ENCODE peak calls at places on chromosomes 5 and 9, in eight cellular contexts. One of them, this sample, is unnamed.
A peak's percentile ranks its signal among the peaks of the same experiment; 100 is the strongest.

GRCh38 chr5:157468293-157468965 is 8.4 kb downstream of the NIPAL4 start:
- DNase-seq in breast epithelium: no peak
- DNase-seq in CD4-positive, alpha-beta memory T cell: no peak
- DNase-seq in endodermal cell: no peak
- DNase-seq in IMR-90: no peak
- DNase-seq in CD8-positive, alpha-beta T cell: no peak
- DNase-seq in OCI-LY7: no peak
- DNase-seq in mesenchymal stem cell: no peak
- DNase-seq in this sample: no peak

GRCh38 chr9:136640176-136641086 is 22.3 kb upstream of the EGFL7 start:
- DNase-seq in OCI-LY7: no peak
- DNase-seq in CD4-positive, alpha-beta memory T cell: no peak
- DNase-seq in CD8-positive, alpha-beta T cell: no peak
- DNase-seq in breast epithelium: no peak
- DNase-seq in mesenchymal stem cell: no peak
- DNase-seq in endodermal cell: no peak
- DNase-seq in IMR-90: no peak
- DNase-seq in this sample: no peak

GRCh38 chr9:38082456-38083287 is 13.6 kb upstream of the SHB start:
- DNase-seq in CD4-positive, alpha-beta memory T cell: no peak
- DNase-seq in breast epithelium: no peak
- DNase-seq in endodermal cell: peak; percentile 50
- DNase-seq in OCI-LY7: no peak
- DNase-seq in CD8-positive, alpha-beta T cell: no peak
- DNase-seq in IMR-90: no peak
- DNase-seq in mesenchymal stem cell: no peak
- DNase-seq in this sample: no peak

GRCh38 chr9:86141843-86142242 is 42.5 kb upstream of the GOLM1 start:
- DNase-seq in CD4-positive, alpha-beta memory T cell: no peak
- DNase-seq in mesenchymal stem cell: no peak
- DNase-seq in CD8-positive, alpha-beta T cell: no peak
- DNase-seq in endodermal cell: no peak
- DNase-seq in OCI-LY7: no peak
- DNase-seq in IMR-90: no peak
- DNase-seq in breast epithelium: no peak
- DNase-seq in this sample: no peak

GRCh38 chr9:38066907-38067610 is 2.0 kb downstream of the SHB start:
- DNase-seq in IMR-90: no peak
- DNase-seq in CD8-positive, alpha-beta T cell: no peak
- DNase-seq in endodermal cell: peak; percentile 78
- DNase-seq in OCI-LY7: no peak
- DNase-seq in breast epithelium: peak; percentile 55
- DNase-seq in CD4-positive, alpha-beta memory T cell: peak; percentile 9
- DNase-seq in mesenchymal stem cell: no peak
- DNase-seq in this sample: no peak

GRCh38 chr9:71830929-71831328 is 62.6 kb upstream of the CEMIP2 start:
- DNase-seq in mesenchymal stem cell: no peak
- DNase-seq in breast epithelium: no peak
- DNase-seq in CD8-positive, alpha-beta T cell: no peak
- DNase-seq in IMR-90: no peak
- DNase-seq in OCI-LY7: no peak
- DNase-seq in endodermal cell: no peak
- DNase-seq in CD4-positive, alpha-beta memory T cell: no peak
- DNase-seq in this sample: no peak

GRCh38 chr9:136618578-136619547 is 43.9 kb upstream of the EGFL7 start:
- DNase-seq in mesenchymal stem cell: no peak
- DNase-seq in CD8-positive, alpha-beta T cell: no peak
- DNase-seq in breast epithelium: no peak
- DNase-seq in IMR-90: no peak
- DNase-seq in endodermal cell: no peak
- DNase-seq in OCI-LY7: peak; percentile 63
- DNase-seq in CD4-positive, alpha-beta memory T cell: no peak
- DNase-seq in this sample: no peak

GRCh38 chr5:96081276-96081858 is 119.7 kb upstream of the ELL2 start:
- DNase-seq in CD8-positive, alpha-beta T cell: no peak
- DNase-seq in breast epithelium: no peak
- DNase-seq in endodermal cell: no peak
- DNase-seq in OCI-LY7: no peak
- DNase-seq in CD4-positive, alpha-beta memory T cell: no peak
- DNase-seq in IMR-90: peak; percentile 34
- DNase-seq in mesenchymal stem cell: peak; percentile 28
- DNase-seq in this sample: no peak

GRCh38 chr9:6802926-6803325 is 45.2 kb downstream of the KDM4C start:
- DNase-seq in CD4-positive, alpha-beta memory T cell: no peak
- DNase-seq in endodermal cell: no peak
- DNase-seq in breast epithelium: no peak
- DNase-seq in CD8-positive, alpha-beta T cell: no peak
- DNase-seq in IMR-90: no peak
- DNase-seq in OCI-LY7: no peak
- DNase-seq in mesenchymal stem cell: no peak
- DNase-seq in this sample: no peak

GRCh38 chr5:81879936-81880335 is 91.9 kb upstream of the ATG10 start:
- DNase-seq in OCI-LY7: no peak
- DNase-seq in CD8-positive, alpha-beta T cell: no peak
- DNase-seq in CD4-positive, alpha-beta memory T cell: no peak
- DNase-seq in endodermal cell: no peak
- DNase-seq in breast epithelium: no peak
- DNase-seq in IMR-90: no peak
- DNase-seq in mesenchymal stem cell: no peak
- DNase-seq in this sample: no peak

GRCh38 chr5:3222924-3223323 is 372.7 kb upstream of the IRX1 start:
- DNase-seq in breast epithelium: no peak
- DNase-seq in mesenchymal stem cell: no peak
- DNase-seq in endodermal cell: no peak
- DNase-seq in CD8-positive, alpha-beta T cell: no peak
- DNase-seq in IMR-90: no peak
- DNase-seq in OCI-LY7: no peak
- DNase-seq in CD4-positive, alpha-beta memory T cell: no peak
- DNase-seq in this sample: no peak

GRCh38 chr5:68653471-68653870 is 437.9 kb downstream of the PIK3R1 start:
- DNase-seq in endodermal cell: no peak
- DNase-seq in breast epithelium: no peak
- DNase-seq in CD4-positive, alpha-beta memory T cell: no peak
- DNase-seq in OCI-LY7: no peak
- DNase-seq in mesenchymal stem cell: no peak
- DNase-seq in IMR-90: no peak
- DNase-seq in CD8-positive, alpha-beta T cell: no peak
- DNase-seq in this sample: no peak

GRCh38 chr9:81634437-81634836 is 54.9 kb downstream of the TLE1 start:
- DNase-seq in endodermal cell: no peak
- DNase-seq in OCI-LY7: no peak
- DNase-seq in CD4-positive, alpha-beta memory T cell: no peak
- DNase-seq in breast epithelium: no peak
- DNase-seq in IMR-90: no peak
- DNase-seq in CD8-positive, alpha-beta T cell: no peak
- DNase-seq in mesenchymal stem cell: no peak
- DNase-seq in this sample: no peak

GRCh38 chr9:2621678-2622360 is at the start of gene VLDLR:
- DNase-seq in breast epithelium: peak; percentile 19
- DNase-seq in OCI-LY7: no peak
- DNase-seq in CD4-positive, alpha-beta memory T cell: peak; percentile 11
- DNase-seq in CD8-positive, alpha-beta T cell: no peak
- DNase-seq in mesenchymal stem cell: peak; percentile 20
- DNase-seq in endodermal cell: peak; percentile 87
- DNase-seq in IMR-90: peak; percentile 17
- DNase-seq in this sample: no peak

GRCh38 chr5:39337516-39337915 is 26.8 kb downstream of the C9 start:
- DNase-seq in OCI-LY7: no peak
- DNase-seq in IMR-90: no peak
- DNase-seq in mesenchymal stem cell: no peak
- DNase-seq in CD4-positive, alpha-beta memory T cell: no peak
- DNase-seq in CD8-positive, alpha-beta T cell: no peak
- DNase-seq in endodermal cell: no peak
- DNase-seq in breast epithelium: no peak
- DNase-seq in this sample: no peak

GRCh38 chr9:93126825-93127368 is 7.2 kb downstream of the NINJ1 start:
- DNase-seq in endodermal cell: peak; percentile 59
- DNase-seq in OCI-LY7: no peak
- DNase-seq in mesenchymal stem cell: peak; percentile 41
- DNase-seq in CD8-positive, alpha-beta T cell: no peak
- DNase-seq in breast epithelium: no peak
- DNase-seq in CD4-positive, alpha-beta memory T cell: no peak
- DNase-seq in IMR-90: no peak
- DNase-seq in this sample: peak; percentile 77

GRCh38 chr5:154209591-154210081 is 19.1 kb downstream of the GALNT10 start:
- DNase-seq in mesenchymal stem cell: no peak
- DNase-seq in endodermal cell: no peak
- DNase-seq in CD4-positive, alpha-beta memory T cell: no peak
- DNase-seq in IMR-90: no peak
- DNase-seq in OCI-LY7: no peak
- DNase-seq in breast epithelium: no peak
- DNase-seq in CD8-positive, alpha-beta T cell: no peak
- DNase-seq in this sample: no peak

GRCh38 chr9:90642570-90643539 is at the start of gene DIRAS2:
- DNase-seq in IMR-90: peak; percentile 43
- DNase-seq in endodermal cell: peak; percentile 89
- DNase-seq in CD4-positive, alpha-beta memory T cell: no peak
- DNase-seq in OCI-LY7: no peak
- DNase-seq in CD8-positive, alpha-beta T cell: no peak
- DNase-seq in breast epithelium: peak; percentile 38
- DNase-seq in mesenchymal stem cell: peak; percentile 71
- DNase-seq in this sample: no peak
- H3K4me3 ChIP-seq in IMR-90: peak within 1 kb of the TSS; percentile 43
- H3K4me3 ChIP-seq in endodermal cell: peak within 1 kb of the TSS; percentile 82
- H3K4me3 ChIP-seq in CD4-positive, alpha-beta memory T cell: no peak within 1 kb of the TSS
- H3K4me3 ChIP-seq in OCI-LY7: no peak within 1 kb of the TSS
- H3K4me3 ChIP-seq in CD8-positive, alpha-beta T cell: peak within 1 kb of the TSS; percentile 28
- H3K4me3 ChIP-seq in breast epithelium: peak within 1 kb of the TSS; percentile 56
- H3K4me3 ChIP-seq in mesenchymal stem cell: peak within 1 kb of the TSS; percentile 79
- H3K4me3 ChIP-seq in this sample: peak within 1 kb of the TSS; percentile 55

GRCh38 chr5:33195431-33196128 is 245.2 kb upstream of the TARS1 start:
- DNase-seq in IMR-90: peak; percentile 63
- DNase-seq in CD4-positive, alpha-beta memory T cell: no peak
- DNase-seq in breast epithelium: no peak
- DNase-seq in CD8-positive, alpha-beta T cell: no peak
- DNase-seq in mesenchymal stem cell: no peak
- DNase-seq in OCI-LY7: no peak
- DNase-seq in endodermal cell: no peak
- DNase-seq in this sample: no peak
- H3K4me3 ChIP-seq in IMR-90: no peak overlapping the region
- H3K4me3 ChIP-seq in CD4-positive, alpha-beta memory T cell: no peak overlapping the region
- H3K4me3 ChIP-seq in breast epithelium: no peak overlapping the region
- H3K4me3 ChIP-seq in CD8-positive, alpha-beta T cell: no peak overlapping the region
- H3K4me3 ChIP-seq in mesenchymal stem cell: no peak overlapping the region
- H3K4me3 ChIP-seq in OCI-LY7: no peak overlapping the region
- H3K4me3 ChIP-seq in endodermal cell: no peak overlapping the region
- H3K4me3 ChIP-seq in this sample: no peak overlapping the region

GRCh38 chr5:88888799-88889164 is 5.8 kb upstream of the MEF2C start:
- DNase-seq in OCI-LY7: no peak
- DNase-seq in mesenchymal stem cell: no peak
- DNase-seq in IMR-90: no peak
- DNase-seq in CD8-positive, alpha-beta T cell: no peak
- DNase-seq in endodermal cell: no peak
- DNase-seq in CD4-positive, alpha-beta memory T cell: no peak
- DNase-seq in breast epithelium: no peak
- DNase-seq in this sample: no peak
- H3K4me3 ChIP-seq in OCI-LY7: peak overlapping the region; percentile 57
- H3K4me3 ChIP-seq in mesenchymal stem cell: peak overlapping the region; percentile 66
- H3K4me3 ChIP-seq in IMR-90: no peak overlapping the region
- H3K4me3 ChIP-seq in CD8-positive, alpha-beta T cell: no peak overlapping the region
- H3K4me3 ChIP-seq in endodermal cell: peak overlapping the region; percentile 77
- H3K4me3 ChIP-seq in CD4-positive, alpha-beta memory T cell: no peak overlapping the region
- H3K4me3 ChIP-seq in breast epithelium: peak overlapping the region; percentile 72
- H3K4me3 ChIP-seq in this sample: peak overlapping the region; percentile 54

GRCh38 chr5:135490245-135491037 is 38.3 kb upstream of the TIFAB start:
- DNase-seq in CD8-positive, alpha-beta T cell: no peak
- DNase-seq in OCI-LY7: no peak
- DNase-seq in IMR-90: no peak
- DNase-seq in CD4-positive, alpha-beta memory T cell: no peak
- DNase-seq in endodermal cell: peak; percentile 79
- DNase-seq in breast epithelium: no peak
- DNase-seq in mesenchymal stem cell: no peak
- DNase-seq in this sample: no peak
- H3K4me3 ChIP-seq in CD8-positive, alpha-beta T cell: no peak overlapping the region
- H3K4me3 ChIP-seq in OCI-LY7: no peak overlapping the region
- H3K4me3 ChIP-seq in IMR-90: no peak overlapping the region
- H3K4me3 ChIP-seq in CD4-positive, alpha-beta memory T cell: no peak overlapping the region
- H3K4me3 ChIP-seq in endodermal cell: peak overlapping the region; percentile 73
- H3K4me3 ChIP-seq in breast epithelium: peak overlapping the region; percentile 61
- H3K4me3 ChIP-seq in mesenchymal stem cell: no peak overlapping the region
- H3K4me3 ChIP-seq in this sample: peak overlapping the region; percentile 46

GRCh38 chr5:10563940-10564837 is at the start of gene ANKRD33B:
- DNase-seq in CD8-positive, alpha-beta T cell: peak; percentile 52
- DNase-seq in IMR-90: peak; percentile 63
- DNase-seq in mesenchymal stem cell: peak; percentile 71
- DNase-seq in OCI-LY7: peak; percentile 91
- DNase-seq in endodermal cell: peak; percentile 93
- DNase-seq in CD4-positive, alpha-beta memory T cell: peak; percentile 77
- DNase-seq in breast epithelium: no peak
- DNase-seq in this sample: peak; percentile 80
- H3K4me3 ChIP-seq in CD8-positive, alpha-beta T cell: peak within 1 kb of the TSS; percentile 70
- H3K4me3 ChIP-seq in IMR-90: peak within 1 kb of the TSS; percentile 99
- H3K4me3 ChIP-seq in mesenchymal stem cell: peak within 1 kb of the TSS; percentile 86
- H3K4me3 ChIP-seq in OCI-LY7: peak within 1 kb of the TSS; percentile 78
- H3K4me3 ChIP-seq in endodermal cell: peak within 1 kb of the TSS; percentile 83
- H3K4me3 ChIP-seq in CD4-positive, alpha-beta memory T cell: peak within 1 kb of the TSS; percentile 29
- H3K4me3 ChIP-seq in breast epithelium: peak within 1 kb of the TSS; percentile 86
- H3K4me3 ChIP-seq in this sample: peak within 1 kb of the TSS; percentile 81

GRCh38 chr5:16554110-16554509 is 62.7 kb downstream of the RETREG1 start:
- DNase-seq in OCI-LY7: no peak
- DNase-seq in CD8-positive, alpha-beta T cell: no peak
- DNase-seq in breast epithelium: no peak
- DNase-seq in CD4-positive, alpha-beta memory T cell: no peak
- DNase-seq in mesenchymal stem cell: no peak
- DNase-seq in IMR-90: no peak
- DNase-seq in endodermal cell: no peak
- DNase-seq in this sample: no peak
- H3K4me3 ChIP-seq in OCI-LY7: no peak overlapping the region
- H3K4me3 ChIP-seq in CD8-positive, alpha-beta T cell: no peak overlapping the region
- H3K4me3 ChIP-seq in breast epithelium: no peak overlapping the region
- H3K4me3 ChIP-seq in CD4-positive, alpha-beta memory T cell: no peak overlapping the region
- H3K4me3 ChIP-seq in mesenchymal stem cell: no peak overlapping the region
- H3K4me3 ChIP-seq in IMR-90: no peak overlapping the region
- H3K4me3 ChIP-seq in endodermal cell: no peak overlapping the region
- H3K4me3 ChIP-seq in this sample: no peak overlapping the region

GRCh38 chr9:112553256-112553826 is 66.7 kb downstream of the KIAA1958 start:
- DNase-seq in endodermal cell: no peak
- DNase-seq in mesenchymal stem cell: no peak
- DNase-seq in breast epithelium: no peak
- DNase-seq in CD4-positive, alpha-beta memory T cell: no peak
- DNase-seq in OCI-LY7: no peak
- DNase-seq in IMR-90: no peak
- DNase-seq in CD8-positive, alpha-beta T cell: no peak
- DNase-seq in this sample: no peak

GRCh38 chr9:112555844-112556482 is 69.3 kb downstream of the KIAA1958 start:
- DNase-seq in CD8-positive, alpha-beta T cell: no peak
- DNase-seq in OCI-LY7: no peak
- DNase-seq in endodermal cell: no peak
- DNase-seq in mesenchymal stem cell: no peak
- DNase-seq in IMR-90: no peak
- DNase-seq in CD4-positive, alpha-beta memory T cell: no peak
- DNase-seq in breast epithelium: no peak
- DNase-seq in this sample: no peak

GRCh38 chr9:112555091-112555643 is 68.5 kb downstream of the KIAA1958 start:
- DNase-seq in OCI-LY7: no peak
- DNase-seq in IMR-90: no peak
- DNase-seq in endodermal cell: no peak
- DNase-seq in CD8-positive, alpha-beta T cell: no peak
- DNase-seq in CD4-positive, alpha-beta memory T cell: no peak
- DNase-seq in mesenchymal stem cell: no peak
- DNase-seq in breast epithelium: no peak
- DNase-seq in this sample: no peak

GRCh38 chr9:112556497-112557085 is 70.0 kb downstream of the KIAA1958 start:
- DNase-seq in breast epithelium: no peak
- DNase-seq in endodermal cell: no peak
- DNase-seq in IMR-90: peak; percentile 75
- DNase-seq in OCI-LY7: no peak
- DNase-seq in mesenchymal stem cell: peak; percentile 59
- DNase-seq in CD4-positive, alpha-beta memory T cell: no peak
- DNase-seq in CD8-positive, alpha-beta T cell: no peak
- DNase-seq in this sample: no peak

GRCh38 chr9:112554516-112554915 is 67.9 kb downstream of the KIAA1958 start:
- DNase-seq in CD8-positive, alpha-beta T cell: no peak
- DNase-seq in CD4-positive, alpha-beta memory T cell: no peak
- DNase-seq in breast epithelium: no peak
- DNase-seq in IMR-90: peak; percentile 78
- DNase-seq in OCI-LY7: no peak
- DNase-seq in endodermal cell: no peak
- DNase-seq in mesenchymal stem cell: peak; percentile 22
- DNase-seq in this sample: no peak
- H3K4me3 ChIP-seq in CD8-positive, alpha-beta T cell: no peak overlapping the region
- H3K4me3 ChIP-seq in CD4-positive, alpha-beta memory T cell: no peak overlapping the region
- H3K4me3 ChIP-seq in breast epithelium: no peak overlapping the region
- H3K4me3 ChIP-seq in IMR-90: no peak overlapping the region
- H3K4me3 ChIP-seq in OCI-LY7: no peak overlapping the region
- H3K4me3 ChIP-seq in endodermal cell: no peak overlapping the region
- H3K4me3 ChIP-seq in mesenchymal stem cell: no peak overlapping the region
- H3K4me3 ChIP-seq in this sample: no peak overlapping the region

This sample was measured in suprapubic skin.